ENCODE peak calls at places on chromosomes 6 and 20, in four cellular contexts. A is WTC11, S is SK-N-SH, C is GM12878. K is an unnamed sample.

GRCh38 chr6:108689279-108690161 is 128.8 kb downstream of the FOXO3 start:
- DNase-seq in A (no peak), S (no peak), C (no peak), K (peak; percentile 71)

GRCh38 chr20:45153756-45154155 is 20.9 kb upstream of the PI3 start:
- DNase-seq in A (no peak), S (no peak), C (peak; percentile 15), K (no peak)

GRCh38 chr6:1704711-1705110 is 95.0 kb downstream of the FOXC1 start:
- DNase-seq in A (no peak), S (no peak), C (no peak), K (no peak)

GRCh38 chr6:128208851-128209580 is 308.2 kb upstream of the THEMIS start:
- DNase-seq in A (no peak), S (no peak), C (no peak), K (no peak)

GRCh38 chr6:13517116-13517515 is 29.7 kb upstream of the GFOD1 start:
- DNase-seq in A (no peak), S (no peak), C (no peak), K (no peak)

GRCh38 chr6:159616456-159616855 is 76.6 kb downstream of the SOD2 start:
- DNase-seq in A (no peak), S (no peak), C (no peak), K (no peak)

GRCh38 chr6:157343732-157344131 is 20.4 kb upstream of the TMEM242 start:
- DNase-seq in A (no peak), S (no peak), C (no peak), K (no peak)

GRCh38 chr6:30955367-30956042 is 14.7 kb downstream of the MUCL3 start:
- DNase-seq in A (peak; percentile 80), S (peak; percentile 45), C (peak; percentile 15), K (peak; percentile 91)

GRCh38 chr20:17518339-17519052 is 12.7 kb downstream of the BFSP1 start:
- DNase-seq in A (peak; percentile 53), S (peak; percentile 45), C (no peak), K (peak; percentile 79)

GRCh38 chr6:83592770-83593394 is 80.5 kb downstream of the PRSS35 start:
- DNase-seq in A (peak; percentile 22), S (peak; percentile 22), C (peak; percentile 9), K (peak; percentile 35)

GRCh38 chr6:84260186-84260585 is 32.7 kb upstream of the CEP162 start:
- DNase-seq in A (no peak), S (no peak), C (no peak), K (no peak)

GRCh38 chr6:107075951-107076381 is 39.3 kb downstream of the BEND3 start:
- DNase-seq in A (no peak), S (no peak), C (no peak), K (no peak)

GRCh38 chr20:22556565-22557056 is 27.8 kb downstream of the FOXA2 start:
- DNase-seq in A (no peak), S (no peak), C (no peak), K (no peak)

GRCh38 chr6:25179051-25179778 is 100.0 kb upstream of the CARMIL1 start:
- DNase-seq in A (no peak), S (no peak), C (no peak), K (no peak)

GRCh38 chr6:168596316-168596715 is 155.3 kb downstream of the SMOC2 start:
- DNase-seq in A (no peak), S (no peak), C (no peak), K (no peak)

GRCh38 chr6:149964243-149965190 is 774 bp downstream of the ULBP1 start:
- DNase-seq in A (peak; percentile 40), S (peak; percentile 50), C (no peak), K (no peak)

GRCh38 chr6:41283597-41283996 is 2.9 kb downstream of the TREM1 start:
- DNase-seq in A (no peak), S (no peak), C (no peak), K (no peak)

GRCh38 chr6:40315055-40315454 is 272.1 kb downstream of the LRFN2 start:
- DNase-seq in A (no peak), S (no peak), C (no peak), K (no peak)

GRCh38 chr6:135938588-135939215 is 87.2 kb downstream of the PDE7B start:
- DNase-seq in A (no peak), S (peak; percentile 33), C (no peak), K (peak; percentile 28)

GRCh38 chr6:36697481-36697903 is at the start of gene RAB44:
- DNase-seq in A (no peak), S (no peak), C (no peak), K (no peak)

GRCh38 chr6:26329763-26330511 is 35.1 kb upstream of the BTN3A2 start:
- DNase-seq in A (peak; percentile 75), S (no peak), C (no peak), K (no peak)

GRCh38 chr6:12148317-12148801 is 136.2 kb downstream of the HIVEP1 start:
- DNase-seq in A (no peak), S (no peak), C (no peak), K (no peak)

GRCh38 chr6:149508485-149508884 is 23.7 kb upstream of the ZC3H12D start:
- DNase-seq in A (no peak), S (no peak), C (no peak), K (no peak)

GRCh38 chr6:72464791-72465691 is 156.8 kb upstream of the KCNQ5 start:
- DNase-seq in A (no peak), S (no peak), C (no peak), K (peak; percentile 16)

GRCh38 chr6:161921602-161922400 is 647.9 kb upstream of the AGPAT4 start:
- DNase-seq in A (no peak), S (no peak), C (no peak), K (no peak)

GRCh38 chr6:3664641-3665041 is 86.9 kb downstream of the PXDC1 start:
- DNase-seq in A (no peak), S (no peak), C (no peak), K (no peak)

GRCh38 chr6:71181565-71181964 is 107.0 kb upstream of the OGFRL1 start:
- DNase-seq in A (peak; percentile 40), S (no peak), C (no peak), K (no peak)

GRCh38 chr20:61280217-61280980 is 28.3 kb downstream of the CDH4 start:
- DNase-seq in A (peak; percentile 39), S (no peak), C (no peak), K (no peak)

GRCh38 chr6:37426945-37427510 is 6.0 kb upstream of the CMTR1 start:
- DNase-seq in A (no peak), S (no peak), C (no peak), K (peak; percentile 52)

GRCh38 chr6:22194188-22194921 is 102.5 kb downstream of the PRL start:
- DNase-seq in A (no peak), S (no peak), C (peak; percentile 20), K (no peak)

GRCh38 chr20:12068146-12068545 is 150.5 kb downstream of the BTBD3 start:
- DNase-seq in A (no peak), S (no peak), C (no peak), K (no peak)

GRCh38 chr6:31912186-31912585 is 10.3 kb upstream of the ZBTB12 start:
- DNase-seq in A (no peak), S (no peak), C (no peak), K (no peak)

GRCh38 chr6:12709116-12709515 is 7.5 kb upstream of the PHACTR1 start:
- DNase-seq in A (no peak), S (no peak), C (no peak), K (no peak)

GRCh38 chr6:18477301-18477941 is 90.3 kb downstream of the RNF144B start:
- DNase-seq in A (no peak), S (no peak), C (no peak), K (no peak)

GRCh38 chr6:152572395-152573061 is 64.6 kb downstream of the SYNE1 start:
- DNase-seq in A (no peak), S (no peak), C (no peak), K (no peak)

GRCh38 chr6:152576525-152576924 is 60.6 kb downstream of the SYNE1 start:
- DNase-seq in A (no peak), S (no peak), C (no peak), K (no peak)

GRCh38 chr6:152573762-152574161 is 63.4 kb downstream of the SYNE1 start:
- DNase-seq in A (no peak), S (no peak), C (no peak), K (no peak)

GRCh38 chr6:152575621-152576150 is 61.5 kb downstream of the SYNE1 start:
- DNase-seq in A (no peak), S (no peak), C (no peak), K (no peak)

GRCh38 chr6:152575186-152575585 is 62.0 kb downstream of the SYNE1 start:
- DNase-seq in A (no peak), S (no peak), C (no peak), K (no peak)
- TF ChIP-seq USF1 in A (no peak), S (no peak), C (no peak), K (no peak)

DNA sequence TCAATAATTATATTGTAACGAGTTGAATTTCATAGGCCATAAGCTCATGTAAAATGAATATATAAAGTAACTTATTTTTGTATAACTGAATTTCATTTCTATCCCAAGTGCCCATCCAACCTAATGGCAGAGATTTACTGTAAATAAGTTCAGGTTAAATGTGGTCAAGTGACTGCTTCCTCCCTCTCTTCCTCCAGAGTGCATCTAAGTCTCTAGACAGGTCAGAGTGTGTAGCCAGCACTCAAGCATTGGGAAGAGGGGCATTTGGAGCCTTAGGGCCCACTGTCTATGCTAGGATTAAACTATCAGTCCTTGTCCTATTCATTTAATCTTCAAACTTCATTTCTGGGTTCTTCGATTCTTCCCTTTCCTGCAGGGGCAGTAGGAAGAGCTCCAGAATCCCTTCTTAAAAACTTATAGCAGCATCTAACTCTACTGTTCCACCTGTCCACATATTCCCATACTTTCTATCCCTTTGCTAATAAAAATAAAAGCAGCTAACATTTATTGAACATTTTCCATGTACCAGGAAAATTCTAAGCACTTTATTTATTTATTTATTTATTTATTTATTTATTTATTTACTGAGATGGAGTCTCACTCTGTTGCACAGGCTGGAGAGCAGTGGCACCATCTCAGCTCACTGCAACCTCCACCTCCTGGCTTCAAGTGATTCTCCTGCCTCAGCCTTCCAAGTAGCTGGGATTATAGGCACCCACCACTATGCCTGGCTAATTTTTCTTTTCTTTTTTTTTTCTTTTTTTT is 36.1 kb upstream of the TOP1 start:
- DNase-seq in A (no peak), S (no peak), C (no peak), K (no peak)
- TF ChIP-seq USF1 in A (no peak), S (no peak), C (no peak), K (no peak)

GRCh38 chr6:82396964-82397761 is 33.5 kb downstream of the TPBG start:
- DNase-seq in A (no peak), S (no peak), C (no peak), K (no peak)
- TF ChIP-seq USF1 in A (no peak), S (no peak), C (no peak), K (no peak)

GRCh38 chr6:44166116-44166515 is 7.5 kb downstream of the CAPN11 start:
- DNase-seq in A (no peak), S (no peak), C (no peak), K (no peak)

GRCh38 chr6:44162876-44163625 is 4.4 kb downstream of the CAPN11 start:
- DNase-seq in A (no peak), S (no peak), C (no peak), K (no peak)

GRCh38 chr6:44158770-44159228 is at the start of gene CAPN11:
- DNase-seq in A (no peak), S (no peak), C (no peak), K (no peak)

GRCh38 chr6:44166591-44167184 is 8.1 kb downstream of the CAPN11 start:
- DNase-seq in A (peak; percentile 39), S (no peak), C (no peak), K (peak; percentile 51)

DNA sequence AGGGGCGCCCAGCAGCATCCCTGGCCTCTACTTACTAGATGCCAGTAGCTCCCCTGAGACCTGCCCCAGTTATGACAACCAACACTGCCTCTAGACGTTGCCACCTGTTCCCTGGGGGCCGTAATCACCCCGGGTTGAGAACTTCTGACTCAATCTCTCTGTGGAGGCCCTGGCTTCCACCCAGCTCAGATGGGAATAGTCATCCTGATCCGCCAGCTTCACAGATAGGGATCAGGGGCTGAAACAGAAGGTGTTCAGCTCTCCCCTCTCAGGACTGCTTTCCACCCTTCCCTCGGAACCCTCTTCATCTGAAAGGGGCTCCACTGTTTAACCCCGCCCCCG is 3.3 kb downstream of the CAPN11 start:
- DNase-seq in A (no peak), S (no peak), C (no peak), K (peak; percentile 59)
- TF ChIP-seq USF1 in A (no peak), S (no peak), C (no peak), K (no peak)

K was measured in K562.